ENCODE peak calls at places on chromosomes 11 and 22, in nine cellular contexts. I, F, M, P, J, S, E, H and L are unnamed samples.

GRCh38 chr11:20011294-20011951 is 148.9 kb downstream of the DBX1 start:
- DNase-seq in I (no peak), F (no peak), M (no peak), P (no peak), J (no peak), S (no peak), E (no peak), H (peak; percentile 97), L (peak; percentile 84)

GRCh38 chr11:120686516-120686915 is 175.0 kb downstream of the GRIK4 start:
- DNase-seq in I (no peak), F (no peak), M (no peak), P (no peak), J (no peak), S (no peak), E (no peak), H (no peak), L (no peak)

GRCh38 chr11:45982656-45983470 is 60.4 kb downstream of the LARGE2 start:
- DNase-seq in I (no peak), F (no peak), M (no peak), P (peak; percentile 83), J (peak; percentile 42), S (no peak), E (no peak), H (peak; percentile 72), L (peak; percentile 75)

GRCh38 chr11:7270233-7270760 is 18.6 kb downstream of the SYT9 start:
- DNase-seq in I (no peak), F (no peak), M (no peak), P (no peak), J (no peak), S (no peak), E (no peak), H (no peak), L (no peak)

GRCh38 chr11:77071671-77072605 is 5.2 kb downstream of the CAPN5 start:
- DNase-seq in I (no peak), F (no peak), M (no peak), P (peak; percentile 58), J (no peak), S (no peak), E (no peak), H (no peak), L (no peak)

GRCh38 chr22:29988719-29989118 is 91.5 kb upstream of the HORMAD2 start:
- DNase-seq in I (no peak), F (no peak), M (no peak), P (no peak), J (no peak), S (no peak), E (no peak), H (no peak), L (no peak)

GRCh38 chr22:39927544-39927943 is 26.7 kb downstream of the GRAP2 start:
- DNase-seq in I (peak; percentile 67), F (no peak), M (no peak), P (no peak), J (no peak), S (no peak), E (no peak), H (no peak), L (no peak)

GRCh38 chr22:46618667-46619066 is 1.5 kb upstream of the GRAMD4 start:
- DNase-seq in I (no peak), F (no peak), M (no peak), P (no peak), J (no peak), S (no peak), E (no peak), H (no peak), L (no peak)

GRCh38 chr22:43553451-43554258 is 141.8 kb downstream of the MPPED1 start:
- DNase-seq in I (no peak), F (no peak), M (peak; percentile 16), P (no peak), J (no peak), S (no peak), E (no peak), H (no peak), L (no peak)

GRCh38 chr11:27213232-27213660 is 149.8 kb downstream of the CCDC34 start:
- DNase-seq in I (no peak), F (no peak), M (no peak), P (peak; percentile 96), J (no peak), S (no peak), E (no peak), H (peak; percentile 90), L (peak; percentile 60)

GRCh38 chr11:1341928-1342524 is 32.6 kb upstream of the TOLLIP start:
- DNase-seq in I (no peak), F (no peak), M (no peak), P (peak; percentile 51), J (no peak), S (no peak), E (no peak), H (no peak), L (peak; percentile 9)

GRCh38 chr22:37894939-37895670 is 11.0 kb upstream of the MICALL1 start:
- DNase-seq in I (no peak), F (no peak), M (no peak), P (no peak), J (peak; percentile 13), S (no peak), E (no peak), H (no peak), L (no peak)

GRCh38 chr22:48180631-48181030 is 1418.2 kb downstream of the TBC1D22A start:
- DNase-seq in I (no peak), F (no peak), M (no peak), P (no peak), J (no peak), S (no peak), E (no peak), H (no peak), L (no peak)

GRCh38 chr11:70854891-70855556 is 397.4 kb downstream of the SHANK2 start:
- DNase-seq in I (no peak), F (no peak), M (no peak), P (no peak), J (no peak), S (peak; percentile 69), E (no peak), H (peak; percentile 9), L (no peak)

GRCh38 chr11:2461253-2462091 is 16.7 kb downstream of the KCNQ1 start:
- DNase-seq in I (no peak), F (no peak), M (no peak), P (no peak), J (no peak), S (no peak), E (no peak), H (no peak), L (no peak)

GRCh38 chr11:118142081-118142480 is 10.5 kb downstream of the SCN4B start:
- DNase-seq in I (no peak), F (no peak), M (no peak), P (peak; percentile 24), J (no peak), S (no peak), E (no peak), H (peak; percentile 59), L (peak; percentile 75)

GRCh38 chr22:39416319-39416718 is 16.7 kb downstream of the TAB1 start:
- DNase-seq in I (no peak), F (no peak), M (no peak), P (no peak), J (no peak), S (no peak), E (no peak), H (no peak), L (no peak)

GRCh38 chr11:33195391-33196190 is 34.3 kb upstream of the CSTF3 start:
- DNase-seq in I (no peak), F (no peak), M (no peak), P (no peak), J (no peak), S (no peak), E (no peak), H (no peak), L (no peak)

GRCh38 chr22:31846161-31847115 is 92.6 kb downstream of the DEPDC5 start:
- DNase-seq in I (no peak), F (no peak), M (no peak), P (peak; percentile 35), J (no peak), S (no peak), E (no peak), H (no peak), L (no peak)